ENCODE peak calls at places on chromosomes 7 and 10, in five cellular contexts. W, P, N, Z and K are unnamed samples. For H3K4me1, the result is how much of the 10 kb centered on the place peaks cover.

GRCh38 chr7:69564454-69565417 is 33.5 kb upstream of the AUTS2 start:
- DNase-seq in W (peak), P (no peak), Z (no peak), N (peak), K (peak)

GRCh38 chr10:100570518-100570865 is 34.7 kb downstream of the HIF1AN start:
- DNase-seq in Z (no peak), W (no peak), N (no peak), P (no peak), K (no peak)

GRCh38 chr10:99834410-99834809 is 52.0 kb downstream of the ABCC2 start:
- DNase-seq in N (no peak), Z (no peak), W (no peak), P (no peak), K (no peak)

GRCh38 chr10:101060036-101060950 is 1.5 kb upstream of the KAZALD1 start:
- DNase-seq in N (peak), Z (peak), W (peak), P (peak), K (peak)

GRCh38 chr10:77361426-77361825 is 276.2 kb downstream of the KCNMA1 start:
- DNase-seq in Z (no peak), W (no peak), N (no peak), P (no peak), K (no peak)

GRCh38 chr10:14489522-14490177 is 158.9 kb upstream of the FRMD4A start:
- DNase-seq in Z (no peak), P (peak), N (no peak), W (no peak), K (no peak)

GRCh38 chr10:92411406-92411805 is 120.4 kb downstream of the MARCHF5 start:
- DNase-seq in N (no peak), Z (no peak), W (no peak), P (no peak), K (no peak)

GRCh38 chr10:113049881-113050280 is 99.8 kb downstream of the TCF7L2 start:
- DNase-seq in N (no peak), W (no peak), P (no peak), Z (no peak), K (no peak)

GRCh38 chr10:77553311-77553710 is 84.3 kb downstream of the KCNMA1 start:
- DNase-seq in P (no peak), Z (no peak), N (no peak), W (no peak), K (no peak)

GRCh38 chr7:137025469-137026175 is 157.2 kb downstream of the CHRM2 start:
- DNase-seq in N (no peak), P (no peak), Z (no peak), W (no peak), K (no peak)

GRCh38 chr7:27764109-27764508 is 24.1 kb downstream of the TAX1BP1 start:
- DNase-seq in W (no peak), P (no peak), N (peak), Z (no peak), K (no peak)

GRCh38 chr7:86407291-86407690 is 236.4 kb upstream of the GRM3 start:
- DNase-seq in W (no peak), P (no peak), Z (no peak), N (no peak), K (no peak)

GRCh38 chr10:1609596-1609995 is 127.7 kb downstream of the ADARB2 start:
- DNase-seq in N (no peak), W (no peak), Z (no peak), P (no peak), K (no peak)

GRCh38 chr10:122363722-122364463 is 10.6 kb upstream of the PLEKHA1 start:
- DNase-seq in Z (no peak), P (peak), W (no peak), N (no peak), K (no peak)

GRCh38 chr10:101120884-101121660 is 10.0 kb upstream of the TLX1 start:
- DNase-seq in P (no peak), W (peak), N (no peak), Z (peak), K (no peak)

GRCh38 chr10:130971123-130971435 is 340.4 kb downstream of the TCERG1L start:
- DNase-seq in Z (no peak), W (no peak), N (no peak), P (no peak), K (no peak)

GRCh38 chr7:101567231-101567630 is 61.9 kb downstream of the MYL10 start:
- DNase-seq in N (no peak), W (no peak), P (no peak), Z (no peak), K (no peak)

DNA sequence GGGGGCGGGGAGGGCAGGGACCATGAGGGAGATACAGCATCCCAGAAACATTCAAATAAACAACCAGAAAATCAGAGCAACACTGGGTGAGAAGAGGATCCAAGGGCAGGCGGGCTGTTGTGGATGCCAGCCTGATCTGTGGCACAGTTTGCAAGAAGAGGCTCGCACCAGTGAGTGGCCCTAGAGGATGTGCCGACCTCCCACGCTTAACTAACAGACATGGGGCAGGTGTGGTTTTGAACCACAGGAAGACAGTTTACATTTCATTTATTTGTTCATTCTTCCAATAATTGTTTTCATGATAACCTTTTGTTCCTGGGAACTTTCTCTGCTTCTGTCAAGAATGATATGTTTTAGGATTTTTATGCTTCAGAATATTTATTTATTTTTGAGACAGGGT is 115.6 kb downstream of the ZNF248 start:
- DNase-seq in Z (no peak), P (no peak), N (no peak), W (no peak), K (no peak)
- TF ChIP-seq POLR2A in Z (no peak), P (no peak), N (no peak), W (no peak), K (no peak)

GRCh38 chr7:5231116-5231515 is 41.1 kb downstream of the WIPI2 start:
- DNase-seq in Z (peak), P (no peak), W (no peak), N (no peak), K (no peak)
- H3K4me1 ChIP-seq in Z (under half), P (under half), W (under half), N (under half), K (under half)

GRCh38 chr7:2109936-2110585 is 122.7 kb downstream of the MAD1L1 start:
- DNase-seq in N (peak), Z (peak), W (no peak), P (no peak), K (no peak)
- TF ChIP-seq POLR2A in N (peak), Z (no peak), W (no peak), P (no peak), K (no peak)

GRCh38 chr7:44625899-44626511 is 19.6 kb downstream of the OGDH start:
- DNase-seq in W (no peak), Z (no peak), P (no peak), N (no peak), K (no peak)
- H3K4me1 ChIP-seq in W (under half), Z (under half), P (under half), N (under half), K (under half)

DNA sequence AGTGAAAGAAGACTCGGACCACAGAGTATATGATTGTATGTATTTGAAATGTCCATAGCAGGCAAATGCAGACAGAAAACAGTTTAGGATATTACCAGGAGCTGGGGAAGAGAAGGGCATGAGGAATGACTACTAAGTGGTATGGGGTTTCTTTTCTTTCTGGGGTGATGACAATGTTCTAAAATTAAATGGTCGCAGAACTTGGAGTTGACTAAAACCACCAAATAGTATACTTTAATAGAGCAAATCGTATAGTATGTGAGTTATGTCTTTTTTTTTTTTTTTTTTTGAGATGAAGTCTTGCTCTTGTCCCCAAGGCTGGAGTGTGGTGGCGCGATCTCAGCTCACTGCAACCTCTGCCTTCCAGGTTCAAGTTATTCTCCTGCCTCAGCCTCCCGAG is 34.6 kb downstream of the XRCC2 start:
- DNase-seq in Z (no peak), N (no peak), W (no peak), P (no peak), K (no peak)
- TF ChIP-seq POLR2A in Z (no peak), N (no peak), W (no peak), P (no peak), K (no peak)

DNA sequence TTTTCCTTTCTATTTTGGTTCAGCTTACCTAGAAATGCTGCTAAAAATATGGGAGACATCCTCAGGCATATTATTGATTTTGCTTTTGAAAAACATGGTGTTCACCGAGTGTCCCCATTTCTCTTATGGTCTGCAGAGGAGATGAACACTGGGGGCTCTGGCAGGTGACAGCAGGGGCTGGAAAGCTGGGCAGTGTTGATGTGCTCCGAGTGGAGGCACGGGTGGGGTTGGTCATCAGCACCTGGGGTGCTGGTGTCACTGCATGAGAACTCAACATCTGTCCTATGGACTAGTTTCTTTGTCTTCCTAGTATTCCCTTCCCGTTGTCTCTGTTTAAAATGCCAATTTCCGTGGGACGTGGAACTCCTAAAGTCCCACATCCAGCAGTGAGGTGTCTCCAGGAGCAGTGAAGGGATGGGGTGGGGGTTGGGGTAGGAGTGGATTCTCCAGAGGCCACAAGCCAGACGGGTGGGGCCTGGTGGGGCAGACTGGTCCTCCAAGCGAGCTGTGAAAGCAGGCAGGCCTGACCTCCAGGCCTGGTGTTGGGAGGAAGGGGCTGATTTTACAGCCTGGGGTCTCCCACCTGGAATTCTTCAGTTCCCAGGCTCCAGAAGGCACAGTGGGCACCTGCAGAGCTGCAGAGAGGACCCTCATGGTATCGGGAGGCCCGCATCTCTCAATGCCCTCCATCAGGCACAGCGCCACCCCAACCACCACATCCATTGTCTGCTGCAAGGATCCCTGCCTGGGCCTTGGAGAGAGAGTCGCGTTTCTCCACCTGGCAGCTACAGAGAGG is 24.4 kb downstream of the ZNF775 start:
- DNase-seq in P (no peak), Z (no peak), W (peak), N (no peak), K (no peak)
- H3K4me1 ChIP-seq in P (half or more), Z (under half), W (under half), N (under half), K (under half)

DNA sequence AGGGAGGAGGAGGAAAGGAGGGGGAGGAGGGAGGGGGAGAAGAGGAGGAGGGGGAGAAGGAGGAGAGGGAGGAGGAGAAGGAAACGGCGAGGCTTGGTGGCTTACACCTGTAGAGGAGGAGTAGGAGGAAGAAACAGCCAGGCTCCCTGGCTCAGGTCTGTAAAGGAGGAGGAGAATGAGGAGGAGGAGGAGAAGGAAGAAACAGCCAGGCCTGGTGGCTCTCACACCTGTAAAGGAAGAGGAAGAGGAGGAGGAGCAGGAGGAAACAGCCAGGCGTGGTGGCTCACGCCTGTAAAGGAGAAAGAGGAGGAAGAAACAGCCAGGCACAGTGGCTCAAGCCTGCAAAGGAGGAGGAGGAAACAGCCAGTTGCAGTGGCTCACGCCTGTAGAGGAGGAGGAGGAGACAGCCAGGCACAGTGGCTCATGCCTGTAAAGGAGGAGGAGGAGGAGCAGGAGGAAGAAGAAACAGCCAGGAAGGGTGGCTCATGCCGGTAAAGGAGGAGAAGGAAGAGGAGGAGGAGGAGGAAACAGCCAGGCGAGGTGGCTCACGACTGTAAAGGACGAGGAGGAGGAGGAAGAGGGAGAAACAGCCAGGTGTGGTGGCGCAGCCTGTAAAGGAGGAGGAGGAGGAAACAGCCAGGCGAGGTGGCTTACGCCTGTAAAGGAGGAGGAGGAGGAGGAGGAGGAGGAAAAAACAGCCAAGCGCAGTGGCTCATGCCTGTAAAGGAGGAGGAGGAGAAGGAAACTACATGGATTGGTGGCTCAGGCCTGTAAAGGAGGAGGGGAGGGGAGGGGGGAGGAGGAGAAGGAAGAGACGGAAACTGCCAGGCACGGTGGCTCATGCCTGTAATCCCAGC is 14.9 kb upstream of the CRCP start:
- DNase-seq in Z (peak), W (peak), P (peak), N (peak), K (peak)
- TF ChIP-seq POLR2A in Z (peak), W (peak), P (no peak), N (no peak), K (no peak)

GRCh38 chr10:59894114-59894513 is 12.2 kb downstream of the CCDC6 start:
- DNase-seq in P (no peak), W (no peak), N (no peak), Z (no peak), K (peak)
- H3K4me1 ChIP-seq in P (under half), W (under half), N (under half), Z (half or more), K (half or more)

GRCh38 chr10:118754132-118754555 is 626 bp downstream of the CACUL1 start:
- DNase-seq in N (peak), P (peak), W (peak), Z (peak), K (peak)
- TF ChIP-seq POLR2A in N (no peak), P (no peak), W (no peak), Z (no peak), K (no peak)